ENCODE peak calls at places on chromosome 1, in six cellular contexts. One of them, this sample, is unnamed.
A peak's percentile ranks its signal among the peaks of the same experiment; 100 is the strongest.

GRCh38 chr1:82510431-82510830 is 709.7 kb downstream of the ADGRL2 start:
- DNase-seq in body of pancreas: no peak
- DNase-seq in vagina: no peak
- DNase-seq in stomach: no peak
- DNase-seq in tibial nerve: no peak
- DNase-seq in transverse colon: no peak
- DNase-seq in this sample: no peak

GRCh38 chr1:192939440-192939839 is 119.7 kb downstream of the UCHL5 start:
- DNase-seq in body of pancreas: no peak
- DNase-seq in vagina: no peak
- DNase-seq in stomach: no peak
- DNase-seq in tibial nerve: no peak
- DNase-seq in transverse colon: no peak
- DNase-seq in this sample: no peak

GRCh38 chr1:12276225-12276624 is 46.4 kb downstream of the VPS13D start:
- DNase-seq in body of pancreas: peak; percentile 33
- DNase-seq in vagina: no peak
- DNase-seq in stomach: peak; percentile 35
- DNase-seq in tibial nerve: no peak
- DNase-seq in transverse colon: no peak
- DNase-seq in this sample: no peak

GRCh38 chr1:245261786-245262185 is 107.0 kb downstream of the KIF26B start:
- DNase-seq in body of pancreas: no peak
- DNase-seq in vagina: no peak
- DNase-seq in stomach: no peak
- DNase-seq in tibial nerve: no peak
- DNase-seq in transverse colon: no peak
- DNase-seq in this sample: no peak

GRCh38 chr1:37602750-37603694 is 7.3 kb upstream of the GNL2 start:
- DNase-seq in body of pancreas: peak; percentile 31
- DNase-seq in vagina: no peak
- DNase-seq in stomach: no peak
- DNase-seq in tibial nerve: peak; percentile 6
- DNase-seq in transverse colon: peak; percentile 28
- DNase-seq in this sample: no peak

GRCh38 chr1:17535300-17535937 is 4.1 kb upstream of the ARHGEF10L start:
- DNase-seq in body of pancreas: no peak
- DNase-seq in vagina: no peak
- DNase-seq in stomach: no peak
- DNase-seq in tibial nerve: no peak
- DNase-seq in transverse colon: no peak
- DNase-seq in this sample: no peak

GRCh38 chr1:87942165-87942564 is 613.5 kb downstream of the LMO4 start:
- DNase-seq in body of pancreas: no peak
- DNase-seq in vagina: no peak
- DNase-seq in stomach: no peak
- DNase-seq in tibial nerve: no peak
- DNase-seq in transverse colon: no peak
- DNase-seq in this sample: no peak

GRCh38 chr1:247291161-247291560 is 35.3 kb downstream of the VN1R5 start:
- DNase-seq in body of pancreas: no peak
- DNase-seq in vagina: no peak
- DNase-seq in stomach: no peak
- DNase-seq in tibial nerve: no peak
- DNase-seq in transverse colon: no peak
- DNase-seq in this sample: no peak

GRCh38 chr1:55747285-55747890 is 532.2 kb upstream of the USP24 start:
- DNase-seq in body of pancreas: no peak
- DNase-seq in vagina: no peak
- DNase-seq in stomach: no peak
- DNase-seq in tibial nerve: no peak
- DNase-seq in transverse colon: no peak
- DNase-seq in this sample: no peak

GRCh38 chr1:116256875-116257823 is 115.9 kb upstream of the ATP1A1 start:
- DNase-seq in body of pancreas: no peak
- DNase-seq in vagina: no peak
- DNase-seq in stomach: peak; percentile 64
- DNase-seq in tibial nerve: no peak
- DNase-seq in transverse colon: peak; percentile 76
- DNase-seq in this sample: no peak

GRCh38 chr1:31937300-31938183 is 626 bp downstream of the PTP4A2 start:
- DNase-seq in body of pancreas: peak; percentile 79
- DNase-seq in vagina: no peak
- DNase-seq in stomach: peak; percentile 79
- DNase-seq in tibial nerve: peak; percentile 61
- DNase-seq in transverse colon: peak; percentile 82
- DNase-seq in this sample: peak; percentile 39

GRCh38 chr1:58739851-58740466 is 40.1 kb upstream of the MYSM1 start:
- DNase-seq in body of pancreas: peak; percentile 32
- DNase-seq in vagina: no peak
- DNase-seq in stomach: no peak
- DNase-seq in tibial nerve: peak; percentile 70
- DNase-seq in transverse colon: no peak
- DNase-seq in this sample: no peak

GRCh38 chr1:157994704-157995540 is 1.5 kb downstream of the KIRREL1 start:
- DNase-seq in body of pancreas: no peak
- DNase-seq in vagina: no peak
- DNase-seq in stomach: no peak
- DNase-seq in tibial nerve: no peak
- DNase-seq in transverse colon: peak; percentile 20
- DNase-seq in this sample: no peak

GRCh38 chr1:240737268-240737667 is 125.3 kb upstream of the GREM2 start:
- DNase-seq in body of pancreas: no peak
- DNase-seq in vagina: no peak
- DNase-seq in stomach: no peak
- DNase-seq in tibial nerve: no peak
- DNase-seq in transverse colon: no peak
- DNase-seq in this sample: no peak

GRCh38 chr1:110487676-110488075 is 31.3 kb downstream of the KCNA10 start:
- DNase-seq in body of pancreas: no peak
- DNase-seq in vagina: no peak
- DNase-seq in stomach: peak; percentile 60
- DNase-seq in tibial nerve: no peak
- DNase-seq in transverse colon: no peak
- DNase-seq in this sample: no peak

DNA sequence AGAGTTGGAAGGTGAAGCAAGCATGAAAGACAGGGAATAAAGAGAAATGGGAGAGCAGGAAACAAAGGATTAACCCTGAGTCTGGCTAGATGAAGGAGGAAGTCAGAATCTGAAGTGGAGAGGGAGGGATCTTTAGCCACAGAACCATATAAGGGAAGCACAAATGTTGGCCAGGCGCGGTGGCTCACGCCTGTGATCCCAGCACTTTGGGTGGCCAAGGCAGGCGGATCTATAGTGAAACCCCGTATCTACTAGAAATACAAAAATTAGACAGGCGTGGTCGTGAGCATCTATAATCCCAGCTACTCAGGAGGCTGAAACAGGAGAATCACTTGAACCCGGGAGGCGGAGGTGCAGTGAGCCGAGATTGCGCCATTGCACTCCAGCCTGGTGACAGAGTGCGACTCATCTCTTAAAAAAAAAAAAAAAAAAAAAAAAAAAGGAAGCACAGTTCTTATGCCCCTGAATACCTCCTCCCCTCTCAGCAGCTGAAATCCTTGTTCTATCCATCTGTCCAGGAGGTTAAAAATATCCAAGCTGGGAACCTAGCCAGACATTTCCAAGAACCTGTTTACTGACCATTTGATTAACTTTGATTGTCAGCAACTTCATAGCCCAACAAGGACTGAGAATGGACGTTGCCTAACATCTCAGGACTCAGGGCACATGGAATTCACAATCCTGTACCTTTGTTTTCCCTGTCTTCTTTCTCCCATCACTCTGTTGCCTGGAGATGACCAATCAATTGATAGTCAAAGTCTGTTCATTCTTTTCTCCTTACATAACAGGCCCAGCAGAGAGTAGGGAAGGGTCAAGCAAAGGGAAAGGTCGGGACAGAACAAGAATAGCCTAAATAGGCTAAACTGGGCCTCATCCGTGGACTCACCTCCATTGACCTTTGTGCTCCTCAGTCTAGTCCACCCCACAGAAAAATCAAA is 10.6 kb downstream of the TXNIP start:
- DNase-seq in body of pancreas: peak; percentile 70
- DNase-seq in vagina: no peak
- DNase-seq in stomach: peak; percentile 52
- DNase-seq in tibial nerve: peak; percentile 69
- DNase-seq in transverse colon: no peak
- DNase-seq in this sample: no peak
- TF ChIP-seq POLR2A in body of pancreas: no peak
- TF ChIP-seq POLR2A in vagina: no peak
- TF ChIP-seq POLR2A in stomach: no peak
- TF ChIP-seq POLR2A in tibial nerve: no peak
- TF ChIP-seq POLR2A in transverse colon: peak; percentile 20
- TF ChIP-seq POLR2A in this sample: peak; percentile 17

DNA sequence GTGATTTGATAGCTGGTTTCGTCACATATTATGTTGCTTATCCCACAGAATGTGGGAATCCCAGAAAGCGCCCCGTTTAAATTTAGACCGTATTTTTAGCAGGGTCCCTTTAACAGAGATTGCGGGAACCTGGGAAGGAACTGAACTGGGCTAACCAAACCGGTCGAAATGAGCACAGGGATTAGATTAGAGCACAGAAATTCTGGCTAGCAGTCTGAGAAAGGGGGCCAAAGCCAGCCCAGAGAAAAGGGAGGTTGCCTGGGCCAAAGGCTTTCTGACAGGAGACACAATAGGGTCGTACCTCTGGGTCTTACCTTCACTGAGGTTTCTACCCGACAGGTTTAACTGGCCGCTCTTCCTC is 323 bp downstream of the LRRC40 start:
- DNase-seq in body of pancreas: no peak
- DNase-seq in vagina: no peak
- DNase-seq in stomach: no peak
- DNase-seq in tibial nerve: no peak
- DNase-seq in transverse colon: no peak
- DNase-seq in this sample: no peak
- H3K4me1 ChIP-seq in body of pancreas: peaks cover 29% of the 10 kb centered on the region
- H3K4me1 ChIP-seq in vagina: peaks cover 55% of the 10 kb centered on the region
- H3K4me1 ChIP-seq in stomach: peaks cover 27% of the 10 kb centered on the region
- H3K4me1 ChIP-seq in tibial nerve: peaks cover 53% of the 10 kb centered on the region
- H3K4me1 ChIP-seq in transverse colon: peaks cover 50% of the 10 kb centered on the region
- H3K4me1 ChIP-seq in this sample: peaks cover 32% of the 10 kb centered on the region

GRCh38 chr1:16442273-16442672 is 1.7 kb downstream of the NECAP2 start:
- DNase-seq in body of pancreas: no peak
- DNase-seq in vagina: no peak
- DNase-seq in stomach: no peak
- DNase-seq in tibial nerve: no peak
- DNase-seq in transverse colon: no peak
- DNase-seq in this sample: no peak

GRCh38 chr1:16440150-16440479 is 409 bp upstream of the NECAP2 start:
- DNase-seq in body of pancreas: peak; percentile 15
- DNase-seq in vagina: no peak
- DNase-seq in stomach: no peak
- DNase-seq in tibial nerve: no peak
- DNase-seq in transverse colon: no peak
- DNase-seq in this sample: no peak

GRCh38 chr1:16441312-16441641 is 753 bp downstream of the NECAP2 start:
- DNase-seq in body of pancreas: no peak
- DNase-seq in vagina: no peak
- DNase-seq in stomach: no peak
- DNase-seq in tibial nerve: no peak
- DNase-seq in transverse colon: no peak
- DNase-seq in this sample: no peak

GRCh38 chr1:16438516-16438915 is 1.3 kb upstream of the SPATA21 start:
- DNase-seq in body of pancreas: no peak
- DNase-seq in vagina: no peak
- DNase-seq in stomach: no peak
- DNase-seq in tibial nerve: no peak
- DNase-seq in transverse colon: no peak
- DNase-seq in this sample: no peak

DNA sequence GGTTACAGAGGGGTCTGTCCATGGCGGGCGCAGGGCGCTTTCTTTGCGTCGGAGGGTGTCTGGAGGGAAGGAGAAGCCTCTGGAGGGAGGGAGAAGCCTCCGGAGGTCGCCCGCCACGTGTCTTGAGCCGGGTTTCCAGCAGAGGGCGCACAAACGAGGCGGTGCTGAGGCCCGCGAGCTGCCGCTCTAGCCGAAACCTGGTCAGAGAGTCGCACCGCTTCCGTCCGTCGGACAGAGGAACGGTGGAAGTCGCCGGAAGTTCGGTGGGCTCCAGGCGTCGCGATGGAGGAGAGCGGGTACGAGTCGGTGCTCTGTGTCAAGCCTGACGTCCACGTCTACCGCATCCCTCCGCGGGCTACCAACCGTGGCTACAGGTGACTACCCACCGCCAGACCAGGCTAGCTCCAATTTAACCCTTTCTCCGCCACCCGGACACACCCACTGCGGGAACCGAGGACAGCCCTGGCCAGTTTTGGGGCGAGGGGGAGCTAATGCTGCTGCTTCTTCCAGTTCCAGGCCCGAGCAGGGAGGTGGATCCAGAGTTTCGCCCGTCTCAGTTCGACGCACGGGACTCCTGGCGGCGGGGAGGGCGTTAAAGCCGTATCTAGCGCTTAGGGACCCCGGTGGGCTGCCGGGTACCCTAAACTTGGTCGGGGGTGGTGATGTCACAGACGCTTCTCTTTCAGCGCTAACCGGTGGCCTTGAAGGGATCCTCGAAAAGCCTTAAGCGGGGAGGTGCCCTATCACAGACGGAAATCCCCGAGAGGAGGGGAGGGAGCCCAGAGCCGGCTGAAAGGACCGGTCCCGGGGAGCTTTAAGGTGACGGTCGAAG is at the start of gene NECAP2:
- DNase-seq in body of pancreas: peak; percentile 91
- DNase-seq in vagina: peak; percentile 89
- DNase-seq in stomach: peak; percentile 93
- DNase-seq in tibial nerve: peak; percentile 89
- DNase-seq in transverse colon: peak; percentile 95
- DNase-seq in this sample: peak; percentile 18
- TF ChIP-seq POLR2A in body of pancreas: no peak
- TF ChIP-seq POLR2A in vagina: no peak
- TF ChIP-seq POLR2A in stomach: no peak
- TF ChIP-seq POLR2A in tibial nerve: peak; percentile 30
- TF ChIP-seq POLR2A in transverse colon: peak; percentile 74
- TF ChIP-seq POLR2A in this sample: no peak

DNA sequence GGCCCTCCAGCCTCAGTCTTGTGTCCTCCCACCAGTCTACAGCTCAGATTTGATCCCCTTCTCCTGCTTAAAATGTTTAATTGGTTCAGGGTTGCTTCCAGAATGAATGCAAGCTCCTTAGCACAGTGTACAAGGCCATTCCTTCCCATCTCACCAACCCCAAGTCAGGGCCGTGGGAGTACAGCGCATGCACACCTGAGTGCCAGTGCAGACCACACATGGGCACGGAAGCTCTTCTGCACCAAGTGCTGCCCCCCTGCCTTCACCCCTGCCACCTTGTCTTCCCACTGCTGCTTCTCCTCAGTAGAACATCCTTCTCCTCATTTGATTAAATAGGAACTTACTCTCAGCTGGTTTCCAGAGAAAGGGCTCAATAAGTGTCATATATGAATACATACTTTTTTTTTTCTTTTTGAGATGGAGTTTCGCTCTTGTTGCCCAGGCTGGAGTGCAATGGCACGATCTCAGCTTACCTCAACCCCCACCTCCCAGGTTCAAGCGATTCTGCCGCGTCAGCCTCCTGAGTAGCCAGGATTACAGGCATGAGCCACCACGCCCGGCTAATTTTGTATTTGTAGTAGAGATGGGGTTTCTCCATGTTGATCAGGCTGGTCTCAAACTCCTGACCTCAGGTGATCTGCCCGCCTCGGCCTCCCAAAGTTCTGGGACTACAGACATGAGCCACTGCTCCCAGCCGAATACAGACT is 9.3 kb downstream of the PMF1 start:
- DNase-seq in body of pancreas: no peak
- DNase-seq in vagina: no peak
- DNase-seq in stomach: no peak
- DNase-seq in tibial nerve: no peak
- DNase-seq in transverse colon: no peak
- DNase-seq in this sample: no peak
- H3K4me1 ChIP-seq in body of pancreas: peaks cover 22% of the 10 kb centered on the region
- H3K4me1 ChIP-seq in vagina: peaks cover 21% of the 10 kb centered on the region
- H3K4me1 ChIP-seq in stomach: peaks cover 8% of the 10 kb centered on the region
- H3K4me1 ChIP-seq in tibial nerve: peaks cover 22% of the 10 kb centered on the region
- H3K4me1 ChIP-seq in transverse colon: peaks cover 18% of the 10 kb centered on the region
- H3K4me1 ChIP-seq in this sample: peaks cover 13% of the 10 kb centered on the region

This sample was measured in esophagus squamous epithelium.